ENCODE peak calls at places on chromosomes 11 and 22, in six cellular contexts. Q, U, C, Z, V and N are unnamed samples.

GRCh38 chr11:57434640-57435546 is 8.0 kb upstream of the SLC43A3 start:
- DNase-seq in Q (no peak), U (no peak), C (no peak), Z (no peak), V (no peak), N (no peak)

GRCh38 chr22:48228468-48228867 is 1466.0 kb downstream of the TBC1D22A start:
- DNase-seq in Q (peak; percentile 23), U (no peak), C (no peak), Z (no peak), V (no peak), N (peak; percentile 53)

GRCh38 chr11:71563401-71563800 is 2.0 kb upstream of the KRTAP5-10 start:
- DNase-seq in Q (no peak), U (peak; percentile 65), C (no peak), Z (no peak), V (peak; percentile 53), N (no peak)

GRCh38 chr11:32382339-32383049 is 52.8 kb downstream of the WT1 start:
- DNase-seq in Q (no peak), U (no peak), C (no peak), Z (no peak), V (no peak), N (no peak)

GRCh38 chr11:109378049-109378448 is 43.9 kb upstream of the C11orf87 start:
- DNase-seq in Q (no peak), U (no peak), C (no peak), Z (no peak), V (no peak), N (no peak)

GRCh38 chr11:90646706-90647105 is 423.9 kb upstream of the CHORDC1 start:
- DNase-seq in Q (no peak), U (no peak), C (no peak), Z (no peak), V (no peak), N (no peak)

GRCh38 chr11:27719575-27719925 is 19.3 kb upstream of the BDNF start:
- DNase-seq in Q (no peak), U (peak; percentile 52), C (no peak), Z (no peak), V (no peak), N (no peak)

GRCh38 chr22:22996511-22997261 is 73.6 kb upstream of the GNAZ start:
- DNase-seq in Q (no peak), U (no peak), C (no peak), Z (no peak), V (no peak), N (no peak)

GRCh38 chr11:121564948-121565684 is 112.3 kb upstream of the SORL1-AS1 start:
- DNase-seq in Q (no peak), U (no peak), C (no peak), Z (no peak), V (no peak), N (no peak)

GRCh38 chr11:59221438-59221837 is 8.7 kb upstream of the MPEG1 start:
- DNase-seq in Q (no peak), U (no peak), C (no peak), Z (no peak), V (no peak), N (no peak)

GRCh38 chr11:23556163-23556750 is 696.0 kb upstream of the CCDC179 start:
- DNase-seq in Q (no peak), U (no peak), C (no peak), Z (no peak), V (no peak), N (no peak)

GRCh38 chr11:33034983-33035382 is 4.4 kb upstream of the TCP11L1 start:
- DNase-seq in Q (no peak), U (no peak), C (no peak), Z (no peak), V (no peak), N (no peak)

GRCh38 chr11:39327302-39327701 is 2132.2 kb downstream of the LRRC4C start:
- DNase-seq in Q (no peak), U (no peak), C (peak; percentile 48), Z (no peak), V (no peak), N (no peak)

GRCh38 chr22:43827926-43828710 is 16.0 kb upstream of the EFCAB6 start:
- DNase-seq in Q (no peak), U (no peak), C (peak; percentile 8), Z (no peak), V (no peak), N (no peak)

GRCh38 chr11:20488352-20488751 is 100.8 kb downstream of the PRMT3 start:
- DNase-seq in Q (no peak), U (peak; percentile 35), C (no peak), Z (no peak), V (no peak), N (no peak)

GRCh38 chr11:9754041-9754471 is 90.2 kb downstream of the SWAP70 start:
- DNase-seq in Q (no peak), U (no peak), C (no peak), Z (no peak), V (no peak), N (no peak)
- TF ChIP-seq POLR2AphosphoS5 in Q (peak; percentile 27), U (no peak), C (no peak), Z (no peak), V (no peak), N (no peak)

GRCh38 chr11:123188508-123189165 is 6.4 kb downstream of the CLMP start:
- DNase-seq in Q (no peak), U (no peak), C (no peak), Z (no peak), V (no peak), N (no peak)

GRCh38 chr11:123187670-123188507 is 7.2 kb downstream of the CLMP start:
- DNase-seq in Q (no peak), U (no peak), C (no peak), Z (no peak), V (no peak), N (no peak)

GRCh38 chr11:123185326-123185725 is 9.7 kb downstream of the CLMP start:
- DNase-seq in Q (no peak), U (no peak), C (no peak), Z (no peak), V (no peak), N (no peak)

GRCh38 chr11:123186291-123186690 is 8.8 kb downstream of the CLMP start:
- DNase-seq in Q (no peak), U (no peak), C (no peak), Z (no peak), V (no peak), N (no peak)

GRCh38 chr11:123187221-123187620 is 7.8 kb downstream of the CLMP start:
- DNase-seq in Q (no peak), U (no peak), C (no peak), Z (no peak), V (no peak), N (no peak)
- TF ChIP-seq EP300 in Q (no peak), U (no peak), C (no peak), Z (no peak), V (no peak), N (no peak)

GRCh38 chr11:1762537-1763302 is 1.0 kb downstream of the CTSD start:
- DNase-seq in Q (no peak), U (no peak), C (peak; percentile 93), Z (no peak), V (peak; percentile 77), N (no peak)
- TF ChIP-seq POLR2AphosphoS5 in Q (no peak), U (no peak), C (no peak), Z (no peak), V (no peak), N (peak; percentile 54)

DNA sequence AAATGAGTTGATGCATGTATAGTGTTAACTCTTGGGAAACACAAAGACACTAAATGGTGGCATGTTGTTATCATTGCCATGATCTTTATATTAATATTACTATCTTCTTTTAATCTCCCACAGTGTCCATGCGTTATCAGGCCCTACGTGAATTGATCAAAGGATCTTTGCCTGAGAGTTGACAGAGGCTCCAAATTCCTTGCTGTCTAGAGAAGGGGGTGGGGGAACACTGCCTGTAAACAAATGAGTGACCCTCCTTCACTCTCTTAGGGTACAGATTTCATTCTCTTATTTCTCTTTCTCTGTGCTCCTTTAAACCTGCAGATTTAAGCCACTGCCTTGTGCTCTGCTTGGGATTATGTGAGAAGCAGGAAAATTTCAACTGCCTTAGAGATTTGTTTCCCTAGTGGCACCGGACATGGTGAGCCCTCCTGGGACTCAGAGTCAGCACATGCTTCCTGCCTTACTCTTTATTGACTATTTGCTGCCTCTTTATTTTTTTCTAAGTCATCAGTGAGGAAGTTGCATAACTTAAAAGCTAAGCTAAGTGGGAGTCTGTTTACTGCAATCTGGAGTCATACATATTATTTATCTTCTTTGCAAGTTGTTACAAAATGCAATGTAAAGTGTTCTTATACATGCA is 122.9 kb downstream of the MAML2 start:
- DNase-seq in Q (no peak), U (no peak), C (no peak), Z (no peak), V (no peak), N (no peak)
- TF ChIP-seq EP300 in Q (no peak), U (no peak), C (no peak), Z (no peak), V (no peak), N (no peak)

DNA sequence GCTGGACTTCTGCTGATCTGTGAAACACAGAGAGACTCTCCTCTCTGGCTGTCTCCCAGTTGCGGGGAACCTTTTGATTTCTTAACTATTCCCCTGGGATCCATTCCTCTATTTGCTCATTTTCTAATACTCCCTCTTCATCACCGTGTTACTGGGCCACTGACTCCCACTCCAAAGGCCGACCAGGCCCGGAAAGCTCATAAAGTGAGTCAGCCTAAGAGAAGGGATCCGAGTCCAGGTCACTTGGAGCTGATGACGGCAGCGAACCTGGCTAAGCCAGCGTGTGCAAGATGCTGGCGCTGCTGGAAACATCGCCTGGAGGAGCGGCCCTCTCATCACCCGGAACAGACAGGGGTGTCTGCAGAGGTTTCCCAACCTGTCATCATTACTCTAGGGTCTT is 112.8 kb downstream of the FBXO7 start:
- DNase-seq in Q (no peak), U (no peak), C (no peak), Z (no peak), V (no peak), N (no peak)
- TF ChIP-seq POLR2AphosphoS5 in Q (no peak), U (no peak), C (no peak), Z (no peak), V (no peak), N (no peak)

GRCh38 chr11:10454506-10454901 is 560 bp upstream of the AMPD3 start:
- DNase-seq in Q (no peak), U (no peak), C (no peak), Z (no peak), V (no peak), N (no peak)

GRCh38 chr11:10453261-10453660 is 1.8 kb upstream of the AMPD3 start:
- DNase-seq in Q (no peak), U (no peak), C (no peak), Z (no peak), V (no peak), N (no peak)

GRCh38 chr11:10455637-10456487 is 798 bp downstream of the AMPD3 start:
- DNase-seq in Q (peak; percentile 52), U (peak; percentile 78), C (peak; percentile 70), Z (no peak), V (peak; percentile 91), N (peak; percentile 94)

GRCh38 chr11:10456519-10456918 is 1.5 kb downstream of the AMPD3 start:
- DNase-seq in Q (no peak), U (no peak), C (no peak), Z (no peak), V (peak; percentile 49), N (peak; percentile 26)

GRCh38 chr11:10454902-10455631 is at the start of gene AMPD3:
- DNase-seq in Q (peak; percentile 45), U (peak; percentile 50), C (no peak), Z (no peak), V (peak; percentile 82), N (no peak)
- TF ChIP-seq EP300 in Q (no peak), U (no peak), C (no peak), Z (no peak), V (no peak), N (no peak)